ENCODE peak calls at places on chromosomes 4 and X, in six cellular contexts. F is Peyer's patch; J is cardiac muscle cell; L is psoas muscle; X is CD4-positive, CD25-positive, alpha-beta regulatory T cell; I is neuronal stem cell. Z is an unnamed sample. For H3K27me3, the result is how much of the 10 kb centered on the place peaks cover.

GRCh38 chr4:134144337-134144736 is 57.3 kb downstream of the PABPC4L start:
- DNase-seq in F (no peak), J (no peak), L (no peak), X (no peak), I (no peak), Z (no peak)

GRCh38 chr4:181536753-181537434 is 706.3 kb upstream of the TENM3 start:
- DNase-seq in F (no peak), J (no peak), L (no peak), X (no peak), I (no peak), Z (no peak)

GRCh38 chr4:153535735-153536494 is 69.8 kb downstream of the TMEM131L start:
- DNase-seq in F (no peak), J (peak), L (no peak), X (no peak), I (no peak), Z (no peak)

GRCh38 chr4:10856271-10856670 is 171.7 kb upstream of the CLNK start:
- DNase-seq in F (no peak), J (no peak), L (no peak), X (no peak), I (no peak), Z (no peak)

GRCh38 chr4:169239236-169239905 is 31.4 kb downstream of the SH3RF1 start:
- DNase-seq in F (no peak), J (no peak), L (no peak), X (no peak), I (no peak), Z (no peak)

GRCh38 chrX:39336709-39337294 is 535.5 kb downstream of the MID1IP1 start:
- DNase-seq in F (peak), J (no peak), L (no peak), X (peak), I (no peak), Z (no peak)

GRCh38 chrX:134543201-134543797 is 83.3 kb downstream of the HPRT1 start:
- DNase-seq in F (no peak), J (peak), L (no peak), X (no peak), I (no peak), Z (no peak)

GRCh38 chr4:118954246-118954645 is 65.6 kb downstream of the SYNPO2 start:
- DNase-seq in F (no peak), J (peak), L (no peak), X (no peak), I (no peak), Z (no peak)

GRCh38 chrX:74422576-74423288 is 1.4 kb downstream of the SLC16A2 start:
- DNase-seq in F (no peak), J (peak), L (peak), X (no peak), I (peak), Z (peak)

GRCh38 chr4:78653655-78654054 is 102.1 kb downstream of the ANXA3 start:
- DNase-seq in F (no peak), J (no peak), L (no peak), X (no peak), I (no peak), Z (no peak)

GRCh38 chr4:154389142-154389541 is 102.5 kb downstream of the DCHS2 start:
- DNase-seq in F (no peak), J (no peak), L (no peak), X (no peak), I (no peak), Z (no peak)

GRCh38 chr4:177131736-177132135 is 177.9 kb upstream of the NEIL3 start:
- DNase-seq in F (no peak), J (no peak), L (no peak), X (no peak), I (no peak), Z (no peak)

GRCh38 chr4:168691621-168692376 is 194.9 kb downstream of the PALLD start:
- DNase-seq in F (no peak), J (no peak), L (no peak), X (no peak), I (no peak), Z (no peak)

GRCh38 chr4:78954048-78954666 is 14.9 kb upstream of the PAQR3 start:
- DNase-seq in F (no peak), J (peak), L (no peak), X (no peak), I (peak), Z (no peak)

GRCh38 chrX:14616876-14617275 is 87.5 kb downstream of the GLRA2 start:
- DNase-seq in F (no peak), J (peak), L (no peak), X (no peak), I (no peak), Z (no peak)

GRCh38 chr4:110614173-110614948 is 8.5 kb downstream of the PITX2 start:
- DNase-seq in F (no peak), J (no peak), L (no peak), X (no peak), I (peak), Z (no peak)

GRCh38 chr4:182918044-182918607 is 940 bp upstream of the DCTD start:
- DNase-seq in F (no peak), J (no peak), L (no peak), X (no peak), I (no peak), Z (no peak)

GRCh38 chrX:10028283-10029104 is 61.3 kb downstream of the CLDN34 start:
- DNase-seq in F (no peak), J (no peak), L (no peak), X (no peak), I (no peak), Z (no peak)

GRCh38 chrX:47380268-47380667 is 9.9 kb downstream of the ZNF157 start:
- DNase-seq in F (peak), J (no peak), L (no peak), X (peak), I (no peak), Z (peak)

GRCh38 chr4:26826721-26827120 is 33.9 kb upstream of the STIM2 start:
- DNase-seq in F (peak), J (peak), L (no peak), X (no peak), I (no peak), Z (no peak)

GRCh38 chr4:15955670-15956069 is 7.3 kb downstream of the FGFBP2 start:
- DNase-seq in F (no peak), J (peak), L (no peak), X (no peak), I (no peak), Z (no peak)

GRCh38 chr4:141913928-141914327 is 277.5 kb downstream of the IL15 start:
- DNase-seq in F (no peak), J (peak), L (no peak), X (no peak), I (no peak), Z (no peak)

GRCh38 chr4:76674995-76675394 is 222.9 kb downstream of the SOWAHB start:
- DNase-seq in F (no peak), J (no peak), L (no peak), X (no peak), I (no peak), Z (no peak)

GRCh38 chr4:8665406-8666360 is 73.1 kb downstream of the CPZ start:
- DNase-seq in F (no peak), J (no peak), L (no peak), X (no peak), I (no peak), Z (no peak)

GRCh38 chr4:77593993-77594392 is 11.6 kb upstream of the CXCL13 start:
- DNase-seq in F (no peak), J (no peak), L (no peak), X (no peak), I (no peak), Z (no peak)

GRCh38 chrX:117743469-117744251 is 372.9 kb downstream of the KLHL13 start:
- DNase-seq in F (no peak), J (no peak), L (no peak), X (no peak), I (no peak), Z (no peak)

GRCh38 chr4:60682901-60683300 is 517.2 kb upstream of the ADGRL3 start:
- DNase-seq in F (no peak), J (no peak), L (no peak), X (no peak), I (no peak), Z (no peak)

GRCh38 chr4:114867291-114867690 is 246.1 kb downstream of the NDST4 start:
- DNase-seq in F (no peak), J (no peak), L (no peak), X (no peak), I (no peak), Z (no peak)

GRCh38 chr4:17339376-17339775 is 172.5 kb downstream of the QDPR start:
- DNase-seq in F (no peak), J (no peak), L (no peak), X (no peak), I (no peak), Z (no peak)

GRCh38 chr4:185817403-185817818 is 5.4 kb upstream of the SORBS2 start:
- DNase-seq in F (no peak), J (no peak), L (no peak), X (no peak), I (no peak), Z (peak)

GRCh38 chr4:82560853-82561744 is 689 bp downstream of the TMEM150C start:
- DNase-seq in F (no peak), J (no peak), L (no peak), X (no peak), I (no peak), Z (no peak)

GRCh38 chr4:133775881-133776280 is 425.7 kb downstream of the PABPC4L start:
- DNase-seq in F (no peak), J (peak), L (no peak), X (no peak), I (no peak), Z (no peak)

GRCh38 chrX:45009371-45010000 is 136.5 kb downstream of the KDM6A start:
- DNase-seq in F (no peak), J (no peak), L (no peak), X (no peak), I (no peak), Z (no peak)

GRCh38 chrX:9456250-9457074 is 8.4 kb upstream of the TBL1X start:
- DNase-seq in F (no peak), J (no peak), L (no peak), X (peak), I (no peak), Z (no peak)

GRCh38 chr4:57100979-57101629 is 9.1 kb downstream of the IGFBP7 start:
- DNase-seq in F (no peak), J (peak), L (no peak), X (no peak), I (no peak), Z (no peak)
- H3K27ac ChIP-seq in F (peak), J (peak), L (peak), X (no peak), I (no peak), Z (peak)

GRCh38 chr4:1509366-1509765 is 103.1 kb upstream of the NKX1-1 start:
- DNase-seq in F (no peak), J (no peak), L (peak), X (no peak), I (no peak), Z (no peak)
- H3K27me3 ChIP-seq in F (under half), J (under half), L (half or more), X (under half), I (under half), Z (under half)

GRCh38 chr4:2934813-2935761 is 28.1 kb downstream of the NOP14 start:
- DNase-seq in F (peak), J (peak), L (peak), X (peak), I (peak), Z (peak)

GRCh38 chr4:2934077-2934812 is 29.0 kb downstream of the NOP14 start:
- DNase-seq in F (peak), J (peak), L (peak), X (peak), I (no peak), Z (peak)

GRCh38 chr4:2932951-2933565 is 30.1 kb downstream of the NOP14 start:
- DNase-seq in F (no peak), J (no peak), L (peak), X (no peak), I (no peak), Z (no peak)

GRCh38 chr4:2932561-2932950 is 30.6 kb downstream of the NOP14 start:
- DNase-seq in F (no peak), J (no peak), L (peak), X (no peak), I (no peak), Z (peak)

DNA sequence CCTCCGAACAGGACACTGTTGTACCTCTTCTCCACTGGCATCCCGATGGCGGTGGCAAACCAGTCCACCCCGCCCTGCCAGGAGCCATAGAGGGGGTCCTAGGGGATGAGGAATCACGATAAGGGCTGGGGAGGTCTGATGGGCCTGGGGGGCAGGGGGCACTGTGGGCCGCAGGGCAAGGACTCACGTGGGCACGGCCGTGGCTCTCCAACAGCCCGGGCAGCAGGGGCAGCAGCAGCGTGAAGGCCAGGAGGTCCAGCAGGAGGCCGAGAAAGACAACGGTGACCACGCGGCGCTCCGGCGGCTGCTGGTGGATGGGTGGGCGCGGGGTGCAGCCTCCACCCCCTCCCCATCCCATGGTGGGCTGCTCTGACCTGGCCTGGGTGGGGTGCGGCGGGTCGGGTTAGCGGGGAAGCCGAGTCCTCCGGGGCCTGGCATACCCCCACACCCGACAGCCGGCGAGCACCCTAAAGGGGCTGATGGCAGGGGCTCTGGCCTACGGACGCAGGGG is 29.6 kb downstream of the NOP14 start:
- DNase-seq in F (no peak), J (no peak), L (no peak), X (no peak), I (no peak), Z (peak)
- H3K27ac ChIP-seq in F (peak), J (no peak), L (peak), X (peak), I (no peak), Z (peak)

GRCh38 chr4:105896984-105897760 is 1.9 kb downstream of the NPNT start:
- DNase-seq in F (no peak), J (no peak), L (no peak), X (no peak), I (no peak), Z (no peak)

GRCh38 chr4:105894570-105895323 is 524 bp upstream of the NPNT start:
- DNase-seq in F (no peak), J (peak), L (peak), X (no peak), I (peak), Z (peak)

GRCh38 chr4:105895609-105896460 is 564 bp downstream of the NPNT start:
- DNase-seq in F (no peak), J (peak), L (peak), X (no peak), I (peak), Z (peak)

GRCh38 chr4:105895324-105895608 is at the start of gene NPNT:
- DNase-seq in F (no peak), J (no peak), L (no peak), X (no peak), I (no peak), Z (peak)

DNA sequence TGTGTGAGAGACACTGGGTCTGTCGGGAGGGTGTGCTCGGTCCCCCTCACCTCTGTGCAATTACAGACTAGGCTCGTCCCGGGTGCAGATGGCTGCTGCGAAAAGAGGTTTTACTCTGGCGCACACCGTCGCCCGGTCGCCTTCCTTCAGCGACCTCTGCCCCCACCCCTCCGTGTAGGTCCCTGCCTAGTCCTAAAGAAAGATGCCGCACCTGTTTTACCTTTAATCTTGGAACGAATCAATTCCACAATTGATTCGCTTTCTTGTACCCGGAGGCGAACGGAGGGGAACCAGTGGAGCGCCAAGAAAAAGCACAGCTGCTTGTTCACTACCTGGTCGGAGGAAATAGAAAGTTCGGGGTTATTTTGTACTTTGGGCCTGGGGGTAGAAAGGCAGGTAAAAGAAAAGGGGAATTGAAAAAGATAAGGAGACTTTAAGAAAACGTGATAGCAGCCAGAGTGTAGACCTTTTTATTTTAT is 1.2 kb downstream of the NPNT start:
- DNase-seq in F (no peak), J (no peak), L (no peak), X (no peak), I (no peak), Z (no peak)
- H3K27me3 ChIP-seq in F (under half), J (half or more), L (under half), X (under half), I (half or more), Z (under half)

DNA sequence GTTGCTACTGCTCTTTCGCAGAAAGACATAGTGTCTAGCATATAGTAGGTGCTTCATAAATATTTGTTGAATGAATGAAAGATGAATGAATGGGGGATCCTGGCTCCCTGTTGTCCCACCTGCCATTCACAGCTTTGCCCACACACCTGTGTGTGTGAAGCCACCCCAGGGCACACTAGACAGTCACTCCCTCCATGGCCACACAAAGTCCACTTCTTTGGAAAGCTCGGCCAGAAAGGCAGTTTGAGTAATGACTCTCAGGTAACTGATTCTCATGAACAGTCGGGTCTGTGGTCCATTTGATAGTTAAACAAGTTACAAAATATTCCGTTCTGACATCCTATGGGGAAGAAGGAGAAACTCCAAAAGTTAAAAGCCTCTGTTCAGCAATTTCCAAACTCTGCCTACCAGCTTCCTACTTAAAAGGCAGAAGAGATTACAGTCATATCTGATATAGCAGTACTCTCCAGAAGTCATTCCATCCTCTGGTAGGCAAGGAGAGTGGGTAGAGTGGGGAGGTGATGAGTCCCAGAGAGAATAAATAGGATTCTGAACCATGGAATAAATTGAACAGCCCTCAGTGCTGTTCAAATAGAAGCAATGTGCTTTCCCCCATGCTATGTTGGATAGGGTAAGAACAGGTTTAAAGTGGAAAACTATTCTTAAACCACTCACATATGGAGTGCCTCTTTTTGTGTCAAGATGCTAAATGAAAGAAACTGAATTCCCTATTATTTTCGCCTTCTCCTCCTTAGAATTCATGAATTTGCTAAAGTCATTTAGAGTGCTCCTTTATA is 204.9 kb upstream of the GALNT7 start:
- DNase-seq in F (no peak), J (no peak), L (no peak), X (no peak), I (no peak), Z (no peak)
- H3K27ac ChIP-seq in F (peak), J (no peak), L (no peak), X (no peak), I (no peak), Z (no peak)

DNA sequence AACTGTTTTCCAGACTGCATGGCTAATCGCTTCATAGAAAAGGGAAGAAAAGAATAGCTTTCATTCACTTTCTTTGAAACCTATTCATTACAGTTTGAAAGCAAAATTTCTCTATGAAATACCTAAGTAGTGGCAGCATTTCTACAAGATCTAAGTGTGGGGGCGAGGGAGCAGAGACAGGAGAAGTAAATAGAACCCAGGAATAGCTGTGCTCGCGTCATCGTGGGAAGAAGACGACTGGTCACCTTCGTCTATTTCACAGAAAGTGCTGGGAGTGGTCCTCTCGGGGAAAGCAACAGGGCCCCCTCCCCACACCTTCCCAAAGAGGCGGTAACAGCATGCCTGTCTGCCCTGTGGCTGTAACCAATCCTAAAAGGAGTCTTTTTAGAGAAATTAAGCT is 169.9 kb upstream of the NOCT start:
- DNase-seq in F (no peak), J (no peak), L (no peak), X (no peak), I (no peak), Z (no peak)
- H3K27me3 ChIP-seq in F (under half), J (under half), L (under half), X (under half), I (under half), Z (under half)

GRCh38 chrX:115690554-115691216 is 129.7 kb downstream of the PLS3 start:
- DNase-seq in F (peak), J (peak), L (no peak), X (peak), I (peak), Z (no peak)
- H3K27ac ChIP-seq in F (peak), J (no peak), L (no peak), X (no peak), I (no peak), Z (no peak)

DNA sequence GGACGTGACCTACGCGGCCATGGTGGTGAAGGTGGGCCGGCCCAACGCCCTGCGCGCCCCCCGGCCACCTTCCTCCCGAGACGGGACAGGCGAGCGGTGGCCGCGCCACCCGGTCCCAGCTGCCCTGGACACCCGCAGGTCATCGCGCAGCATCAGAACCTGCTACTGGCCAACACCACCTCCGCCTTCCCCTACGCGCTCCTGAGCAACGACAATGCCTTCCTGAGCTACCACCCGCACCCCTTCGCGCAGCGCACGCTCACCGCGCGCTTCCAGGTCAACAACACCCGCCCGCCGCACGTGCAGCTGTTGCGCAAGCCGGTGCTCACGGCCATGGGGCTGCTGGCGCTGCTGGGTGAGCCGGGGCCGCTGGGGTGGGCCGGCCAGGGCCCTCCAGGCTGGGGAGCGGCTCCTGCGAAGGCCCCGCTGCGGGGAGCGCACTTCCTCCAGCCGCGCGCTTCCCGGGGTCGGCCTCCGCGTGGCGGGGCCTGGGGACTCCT is 9.0 kb upstream of the SLC26A1 start:
- DNase-seq in F (no peak), J (peak), L (peak), X (no peak), I (no peak), Z (peak)
- H3K27me3 ChIP-seq in F (under half), J (half or more), L (half or more), X (under half), I (half or more), Z (under half)